ENCODE peak calls at places on chromosomes 13 and 19, in seven cellular contexts. Q is neural progenitor cell, W is IMR-90, T is glutamatergic neuron, N is NB4, F is cardiac fibroblast, J is left lung. O is an unnamed sample.
A peak's percentile ranks its signal among the peaks of the same experiment; 100 is the strongest.

GRCh38 chr19:50361290-50362029 is 4.0 kb downstream of the NAPSA start:
- DNase-seq in Q (no peak), W (no peak), T (no peak), N (no peak), F (no peak), J (no peak), O (no peak)

GRCh38 chr13:48506092-48506701 is 26.7 kb downstream of the RCBTB2 start:
- DNase-seq in Q (no peak), W (no peak), T (no peak), N (no peak), F (no peak), J (peak; percentile 65), O (no peak)

GRCh38 chr13:65555973-65556372 is 1674.2 kb downstream of the PCDH9 start:
- DNase-seq in Q (no peak), W (no peak), T (no peak), N (no peak), F (no peak), J (no peak), O (no peak)

GRCh38 chr19:50158577-50158976 is 4.5 kb downstream of the IZUMO2 start:
- DNase-seq in Q (no peak), W (no peak), T (no peak), N (no peak), F (no peak), J (no peak), O (no peak)

GRCh38 chr19:35879770-35880317 is 11.5 kb downstream of the APLP1 start:
- DNase-seq in Q (peak; percentile 98), W (peak; percentile 89), T (peak; percentile 85), N (peak; percentile 82), F (peak; percentile 89), J (peak; percentile 96), O (peak; percentile 84)

GRCh38 chr13:113650731-113651148 is 7.3 kb downstream of the ATP4B start:
- DNase-seq in Q (no peak), W (no peak), T (peak; percentile 3), N (no peak), F (no peak), J (no peak), O (no peak)

GRCh38 chr19:9913237-9914000 is 22.9 kb downstream of the OLFM2 start:
- DNase-seq in Q (peak; percentile 68), W (no peak), T (peak; percentile 47), N (no peak), F (no peak), J (peak; percentile 75), O (peak; percentile 56)

GRCh38 chr13:83940742-83941141 is 58.5 kb upstream of the SLITRK1 start:
- DNase-seq in Q (no peak), W (no peak), T (no peak), N (no peak), F (peak; percentile 4), J (no peak), O (no peak)

GRCh38 chr19:10238172-10238783 is 7.1 kb upstream of the S1PR2 start:
- DNase-seq in Q (no peak), W (peak; percentile 91), T (no peak), N (peak; percentile 67), F (peak; percentile 98), J (no peak), O (no peak)

GRCh38 chr19:47094557-47095517 is 18.7 kb downstream of the ZC3H4 start:
- DNase-seq in Q (no peak), W (no peak), T (no peak), N (peak; percentile 78), F (no peak), J (peak; percentile 88), O (peak; percentile 52)

GRCh38 chr13:61466280-61466679 is 50.6 kb upstream of the PCDH20 start:
- DNase-seq in Q (peak; percentile 18), W (no peak), T (no peak), N (peak; percentile 17), F (no peak), J (no peak), O (no peak)

GRCh38 chr19:572891-573825 is 762 bp downstream of the BSG start:
- DNase-seq in Q (peak; percentile 78), W (peak; percentile 56), T (no peak), N (peak; percentile 33), F (peak; percentile 66), J (peak; percentile 85), O (no peak)

GRCh38 chr19:16445238-16446107 is 26.3 kb downstream of the EPS15L1 start:
- DNase-seq in Q (no peak), W (peak; percentile 83), T (no peak), N (peak; percentile 86), F (no peak), J (peak; percentile 51), O (peak; percentile 58)

GRCh38 chr19:4624733-4625362 is 14.5 kb upstream of the TNFAIP8L1 start:
- DNase-seq in Q (peak; percentile 61), W (peak; percentile 32), T (no peak), N (peak; percentile 37), F (peak; percentile 40), J (no peak), O (no peak)

GRCh38 chr19:10168386-10168948 is 26.3 kb downstream of the DNMT1 start:
- DNase-seq in Q (no peak), W (peak; percentile 28), T (no peak), N (no peak), F (no peak), J (no peak), O (no peak)

GRCh38 chr19:5354403-5354802 is 13.8 kb upstream of the PTPRS start:
- DNase-seq in Q (peak; percentile 39), W (no peak), T (peak; percentile 75), N (peak; percentile 42), F (no peak), J (no peak), O (peak; percentile 46)

GRCh38 chr13:94254737-94255136 is 224.7 kb downstream of the DCT start:
- DNase-seq in Q (no peak), W (peak; percentile 48), T (no peak), N (no peak), F (no peak), J (no peak), O (no peak)

GRCh38 chr19:1651548-1652394 is 644 bp downstream of the TCF3 start:
- DNase-seq in Q (peak; percentile 79), W (peak; percentile 23), T (peak; percentile 48), N (peak; percentile 51), F (peak; percentile 42), J (peak; percentile 84), O (no peak)

GRCh38 chr13:21676611-21677021 is 5.7 kb downstream of the FGF9 start:
- DNase-seq in Q (peak; percentile 69), W (no peak), T (peak; percentile 53), N (peak; percentile 39), F (no peak), J (no peak), O (peak; percentile 23)
- TF ChIP-seq CTCF in Q (peak; percentile 56), W (no peak), T (no peak), N (peak; percentile 25), F (no peak), J (no peak), O (no peak)

DNA sequence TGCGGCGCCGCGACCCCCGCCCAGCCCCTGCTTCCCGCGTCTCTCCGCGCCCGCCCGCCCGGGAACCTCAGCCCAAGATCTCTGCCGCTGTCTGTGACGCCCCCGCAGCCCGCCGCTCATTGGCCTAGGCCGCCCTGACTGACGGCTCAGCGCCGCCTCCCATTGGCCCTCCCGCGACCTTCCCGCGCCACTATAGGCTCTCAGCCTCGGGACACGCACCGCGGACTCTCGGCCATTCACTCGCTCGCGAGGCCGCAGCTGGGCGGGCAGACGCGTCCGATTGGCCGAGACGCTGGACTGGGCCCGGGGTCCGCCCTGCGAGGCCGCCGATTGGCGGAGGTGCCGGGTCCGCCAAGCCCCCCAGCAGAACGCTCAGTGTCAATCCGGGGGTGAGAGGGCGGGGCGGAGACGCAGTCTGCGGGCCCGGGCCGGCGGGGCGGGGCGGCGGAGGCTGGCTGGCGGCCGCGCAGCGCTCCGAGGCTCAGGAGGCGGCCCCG is at the start of gene PRKACA:
- DNase-seq in Q (peak; percentile 100), W (peak; percentile 98), T (peak; percentile 99), N (peak; percentile 99), F (peak; percentile 99), J (peak; percentile 99), O (peak; percentile 100)
- TF ChIP-seq CTCF in Q (no peak), W (no peak), T (no peak), N (no peak), F (no peak), J (no peak), O (no peak)

DNA sequence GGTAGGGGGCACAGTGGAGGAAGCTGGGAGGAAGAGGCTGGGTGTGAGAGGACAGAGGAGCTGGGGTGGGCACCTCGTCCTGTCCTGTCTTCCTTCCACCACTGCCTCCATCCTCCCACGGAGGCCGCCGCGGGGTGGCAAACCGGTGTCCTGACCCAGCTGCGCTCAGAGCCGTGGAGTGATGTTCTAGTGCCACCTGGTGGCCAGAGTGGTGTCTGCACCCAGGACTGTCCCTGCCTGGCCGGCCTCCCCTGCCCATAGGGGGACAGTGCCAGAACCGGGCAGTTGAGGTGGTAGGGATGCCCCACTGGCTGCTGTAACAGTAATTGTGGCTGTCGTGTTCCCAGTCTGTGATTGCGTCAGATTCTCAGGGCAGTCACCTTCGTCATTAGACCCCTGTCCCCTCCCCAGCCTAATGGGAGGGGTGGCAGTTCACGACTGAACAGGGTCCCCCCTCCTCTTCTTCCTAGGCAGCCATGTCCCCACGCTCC is 11.1 kb upstream of the ARRDC2 start:
- DNase-seq in Q (peak; percentile 85), W (peak; percentile 52), T (peak; percentile 92), N (peak; percentile 80), F (peak; percentile 77), J (peak; percentile 97), O (peak; percentile 92)
- TF ChIP-seq CTCF in Q (peak; percentile 95), W (peak; percentile 98), T (peak; percentile 96), N (peak; percentile 81), F (peak; percentile 95), J (peak; percentile 100), O (peak; percentile 93)

DNA sequence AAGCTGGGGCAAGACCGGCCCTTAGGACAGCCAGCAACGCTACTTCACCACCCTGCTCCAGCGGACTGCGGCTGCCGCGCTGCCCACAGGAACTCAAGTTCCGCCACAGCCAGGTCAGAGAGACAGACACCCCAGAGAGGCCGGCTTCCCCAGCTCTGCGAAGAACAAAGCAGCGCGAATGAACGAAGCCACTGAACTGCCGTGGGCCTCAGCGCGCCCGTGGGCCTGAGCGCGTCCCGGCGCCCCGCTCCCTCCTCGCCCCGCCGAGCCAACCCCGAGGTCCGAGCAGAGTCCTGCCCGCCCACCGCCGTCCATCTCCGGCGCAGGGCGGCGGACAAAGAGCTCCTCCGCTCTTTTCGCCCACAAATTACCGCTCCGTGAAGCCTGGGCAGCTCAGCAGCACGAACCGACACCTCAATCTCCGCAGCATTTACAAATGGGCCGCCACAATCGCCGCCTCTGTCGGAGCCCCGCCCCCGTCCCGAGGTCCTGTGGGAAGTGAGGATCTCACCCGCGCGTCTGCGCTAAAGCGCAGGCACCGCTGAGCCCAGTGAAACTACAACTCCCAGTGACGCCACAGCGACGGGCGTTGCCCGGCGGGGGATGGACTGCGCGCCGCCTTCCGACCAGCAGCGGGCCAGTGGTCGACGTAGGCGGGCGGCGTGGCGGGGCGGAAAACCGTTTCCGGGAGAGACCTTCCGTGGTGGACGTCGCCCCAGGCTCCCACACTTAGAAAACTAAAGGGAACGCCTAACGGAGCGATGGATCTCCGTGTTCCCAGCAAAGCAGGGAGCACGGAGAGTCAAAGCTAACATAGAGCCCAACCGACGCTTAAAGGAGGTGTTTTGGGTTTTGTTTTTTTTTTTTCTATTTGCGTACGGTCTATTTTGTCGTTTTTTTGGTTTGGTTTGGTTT is 158.7 kb downstream of the RNF17 start:
- DNase-seq in Q (peak; percentile 98), W (peak; percentile 97), T (peak; percentile 97), N (peak; percentile 99), F (peak; percentile 98), J (peak; percentile 100), O (peak; percentile 93)
- TF ChIP-seq CTCF in Q (peak; percentile 21), W (peak; percentile 6), T (no peak), N (no peak), F (no peak), J (peak; percentile 24), O (no peak)